ENCODE peak calls at places on chromosomes 7 and 10, in four cellular contexts. O is colonic mucosa, Y is prostate gland, Z is trophoblast cell. W is an unnamed sample.

GRCh38 chr10:59887006-59887405 is 19.4 kb downstream of the CCDC6 start:
- DNase-seq in O (no peak), Y (no peak), Z (no peak), W (no peak)

GRCh38 chr7:136555933-136556332 is 312.5 kb upstream of the CHRM2 start:
- DNase-seq in O (no peak), Y (no peak), Z (no peak), W (peak; percentile 30)

GRCh38 chr10:7397049-7397448 is 13.8 kb downstream of the SFMBT2 start:
- DNase-seq in O (no peak), Y (no peak), Z (no peak), W (no peak)

GRCh38 chr10:71985542-71986250 is 21.5 kb downstream of the CHST3 start:
- DNase-seq in O (no peak), Y (no peak), Z (no peak), W (peak; percentile 69)

GRCh38 chr10:103818765-103819374 is 36.5 kb downstream of the SH3PXD2A start:
- DNase-seq in O (no peak), Y (no peak), Z (no peak), W (no peak)

GRCh38 chr10:42999385-43000020 is 77.4 kb upstream of the RET start:
- DNase-seq in O (no peak), Y (no peak), Z (no peak), W (no peak)

GRCh38 chr7:151238924-151239836 is 6.9 kb downstream of the CHPF2 start:
- DNase-seq in O (no peak), Y (no peak), Z (no peak), W (no peak)

GRCh38 chr7:24152356-24152755 is 131.6 kb upstream of the NPY start:
- DNase-seq in O (peak; percentile 53), Y (peak; percentile 62), Z (no peak), W (peak; percentile 19)

GRCh38 chr10:69789164-69789576 is 12.5 kb upstream of the COL13A1 start:
- DNase-seq in O (no peak), Y (no peak), Z (no peak), W (no peak)

GRCh38 chr7:37212051-37212450 is 236.6 kb downstream of the ELMO1 start:
- DNase-seq in O (no peak), Y (no peak), Z (no peak), W (no peak)

GRCh38 chr7:86904949-86905834 is 154.3 kb downstream of the ELAPOR2 start:
- DNase-seq in O (peak; percentile 22), Y (no peak), Z (no peak), W (peak; percentile 9)

GRCh38 chr10:131496351-131497052 is 185.0 kb upstream of the TCERG1L start:
- DNase-seq in O (no peak), Y (no peak), Z (no peak), W (no peak)

GRCh38 chr10:102410427-102411073 is 8.0 kb downstream of the PSD start:
- DNase-seq in O (no peak), Y (no peak), Z (no peak), W (no peak)

GRCh38 chr7:90625051-90625450 is 28.9 kb downstream of the CDK14 start:
- DNase-seq in O (no peak), Y (no peak), Z (no peak), W (no peak)

GRCh38 chr10:116080553-116080952 is 192.5 kb downstream of the GFRA1 start:
- DNase-seq in O (no peak), Y (no peak), Z (no peak), W (no peak)

GRCh38 chr10:77586719-77587423 is 50.7 kb downstream of the KCNMA1 start:
- DNase-seq in O (peak; percentile 48), Y (peak; percentile 34), Z (no peak), W (peak; percentile 45)

GRCh38 chr7:127107601-127108007 is 145.1 kb downstream of the GRM8 start:
- DNase-seq in O (peak; percentile 58), Y (peak; percentile 38), Z (peak; percentile 45), W (peak; percentile 19)

GRCh38 chr10:70122742-70123141 is 9.9 kb downstream of the AIFM2 start:
- DNase-seq in O (no peak), Y (no peak), Z (no peak), W (no peak)

GRCh38 chr7:111853231-111853990 is 291.1 kb upstream of the IMMP2L start:
- DNase-seq in O (no peak), Y (no peak), Z (no peak), W (no peak)

GRCh38 chr10:102704915-102705314 is 9.3 kb downstream of the ARL3 start:
- DNase-seq in O (no peak), Y (no peak), Z (no peak), W (no peak)

GRCh38 chr7:46839651-46840050 is 742.3 kb downstream of the TNS3 start:
- DNase-seq in O (no peak), Y (no peak), Z (no peak), W (no peak)

GRCh38 chr7:36336380-36336779 is 53.3 kb upstream of the ANLN start:
- DNase-seq in O (no peak), Y (no peak), Z (no peak), W (no peak)

GRCh38 chr7:122327969-122328368 is 23.4 kb upstream of the FEZF1 start:
- DNase-seq in O (no peak), Y (no peak), Z (no peak), W (no peak)

GRCh38 chr7:98254951-98255610 is 3.0 kb upstream of the TECPR1 start:
- DNase-seq in O (no peak), Y (no peak), Z (no peak), W (no peak)

GRCh38 chr10:86938260-86938659 is 19.2 kb downstream of the MMRN2 start:
- DNase-seq in O (peak; percentile 16), Y (no peak), Z (no peak), W (no peak)

GRCh38 chr7:32929430-32930161 is 27.6 kb upstream of the FKBP9 start:
- DNase-seq in O (no peak), Y (no peak), Z (no peak), W (no peak)

GRCh38 chr10:17445400-17445998 is 8.9 kb downstream of the ST8SIA6 start:
- DNase-seq in O (peak; percentile 62), Y (peak; percentile 78), Z (no peak), W (no peak)

GRCh38 chr7:137990251-137990901 is 11.5 kb downstream of the CREB3L2 start:
- DNase-seq in O (no peak), Y (no peak), Z (no peak), W (no peak)

GRCh38 chr7:46848944-46849343 is 733.0 kb downstream of the TNS3 start:
- DNase-seq in O (no peak), Y (no peak), Z (no peak), W (no peak)

GRCh38 chr7:26574476-26574875 is 282.8 kb downstream of the SNX10 start:
- DNase-seq in O (no peak), Y (no peak), Z (peak; percentile 65), W (no peak)

GRCh38 chr7:81245353-81245752 is 326.5 kb upstream of the SEMA3C start:
- DNase-seq in O (no peak), Y (no peak), Z (no peak), W (no peak)

GRCh38 chr10:124342136-124342820 is 76.4 kb downstream of the OAT start:
- DNase-seq in O (no peak), Y (no peak), Z (no peak), W (no peak)

GRCh38 chr7:148983220-148984146 is 44.8 kb downstream of the PDIA4 start:
- DNase-seq in O (peak; percentile 38), Y (peak; percentile 36), Z (peak; percentile 52), W (peak; percentile 49)

GRCh38 chr7:108351715-108352114 is 104.5 kb downstream of the NRCAM start:
- DNase-seq in O (no peak), Y (no peak), Z (no peak), W (no peak)

GRCh38 chr10:133458021-133458709 is 4.4 kb downstream of the SCART1 start:
- DNase-seq in O (no peak), Y (no peak), Z (no peak), W (no peak)

GRCh38 chr10:133458710-133459453 is 5.1 kb downstream of the SCART1 start:
- DNase-seq in O (no peak), Y (peak; percentile 3), Z (no peak), W (no peak)

GRCh38 chr10:133461027-133461426 is 7.3 kb downstream of the SCART1 start:
- DNase-seq in O (no peak), Y (no peak), Z (no peak), W (no peak)

GRCh38 chr10:133460208-133460769 is 6.5 kb downstream of the SCART1 start:
- DNase-seq in O (no peak), Y (no peak), Z (no peak), W (no peak)

DNA sequence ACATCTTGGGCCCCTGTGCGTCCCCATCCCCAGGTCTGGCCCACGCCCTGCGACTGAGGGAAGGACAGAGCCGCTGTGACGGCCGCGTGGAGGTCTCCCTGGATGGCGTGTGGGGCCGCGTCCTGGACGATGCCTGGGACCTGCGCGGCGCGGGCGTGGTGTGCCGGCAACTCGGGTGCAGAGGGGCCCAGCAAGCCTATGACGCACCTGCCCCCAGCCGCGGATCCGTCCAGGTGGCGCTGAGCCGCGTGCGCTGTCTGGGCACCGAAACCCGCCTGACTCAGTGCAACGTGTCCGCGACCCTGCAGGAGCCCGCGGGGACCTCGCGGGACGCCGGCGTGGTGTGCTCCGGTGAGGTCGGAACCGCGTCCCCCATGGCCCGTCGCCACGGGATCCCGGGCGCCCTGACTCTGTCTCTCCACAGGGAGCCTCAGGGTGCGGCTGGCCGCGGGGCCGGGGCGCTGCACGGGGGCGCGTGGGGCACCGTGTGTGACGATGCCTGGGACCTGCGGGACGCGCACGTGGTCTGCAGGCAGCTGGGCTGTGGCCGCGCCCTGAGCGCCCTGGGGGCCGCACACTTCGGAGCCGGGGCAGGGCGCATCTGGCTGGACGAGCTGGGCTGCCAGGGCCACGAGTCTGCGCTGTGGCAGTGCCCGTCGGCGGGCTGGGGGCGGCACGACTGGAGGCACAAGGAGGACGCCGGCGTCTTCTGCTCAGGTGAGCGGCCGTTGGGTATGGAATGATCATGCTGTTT is 5.9 kb downstream of the SCART1 start:
- DNase-seq in O (peak; percentile 9), Y (no peak), Z (no peak), W (no peak)
- H3K9me3 ChIP-seq in O (no peaks in the 10 kb centered on the region), Y (no peaks in the 10 kb centered on the region), Z (peaks cover 67% of the 10 kb centered on the region), W (no peaks in the 10 kb centered on the region)

GRCh38 chr10:128710795-128711183 is 584.6 kb upstream of the MKI67 start:
- DNase-seq in O (no peak), Y (no peak), Z (no peak), W (no peak)

GRCh38 chr10:128711776-128712175 is 585.6 kb upstream of the MKI67 start:
- DNase-seq in O (no peak), Y (no peak), Z (peak; percentile 93), W (no peak)

GRCh38 chr10:128709975-128710794 is 584.0 kb upstream of the MKI67 start:
- DNase-seq in O (no peak), Y (no peak), Z (no peak), W (no peak)

GRCh38 chr10:128704716-128705115 is 578.5 kb upstream of the MKI67 start:
- DNase-seq in O (no peak), Y (no peak), Z (no peak), W (no peak)

GRCh38 chr10:128708182-128708581 is 582.0 kb upstream of the MKI67 start:
- DNase-seq in O (no peak), Y (no peak), Z (peak; percentile 32), W (no peak)
- H3K9me3 ChIP-seq in O (no peaks in the 10 kb centered on the region), Y (no peaks in the 10 kb centered on the region), Z (peaks cover 2% of the 10 kb centered on the region), W (no peaks in the 10 kb centered on the region)

GRCh38 chr10:23891301-23891700 is 317.6 kb upstream of the KIAA1217 start:
- DNase-seq in O (no peak), Y (no peak), Z (no peak), W (no peak)
- H3K9me3 ChIP-seq in O (no peaks in the 10 kb centered on the region), Y (no peaks in the 10 kb centered on the region), Z (no peaks in the 10 kb centered on the region), W (no peaks in the 10 kb centered on the region)

DNA sequence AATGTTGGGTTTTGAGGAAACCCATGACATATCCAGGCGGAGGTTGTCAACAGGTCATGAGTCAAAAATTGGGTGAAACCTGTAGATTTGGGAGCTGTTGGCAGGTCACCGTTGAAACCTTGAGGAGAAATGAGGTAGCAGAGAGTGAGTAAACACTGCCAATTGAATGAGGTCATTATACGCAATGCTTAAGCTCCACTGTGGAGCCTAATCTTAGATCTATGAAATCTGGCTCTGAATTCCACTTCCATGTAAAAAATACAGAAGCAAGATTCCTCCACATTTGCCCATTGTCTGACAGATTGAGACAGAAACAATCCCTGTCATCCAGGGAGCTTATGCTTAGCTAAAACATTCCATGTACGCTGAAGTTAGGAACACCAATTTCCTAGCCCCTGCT is 76.0 kb upstream of the IL6 start:
- DNase-seq in O (no peak), Y (no peak), Z (peak; percentile 52), W (no peak)
- H3K9me3 ChIP-seq in O (no peaks in the 10 kb centered on the region), Y (no peaks in the 10 kb centered on the region), Z (peaks cover 5% of the 10 kb centered on the region), W (no peaks in the 10 kb centered on the region)

W was measured in thyroid gland.